ENCODE peak calls at places on chromosomes 16 and 17, in nine cellular contexts. R is glutamatergic neuron; U is nephron progenitor cell; V is left ventricle myocardium inferior; C is fibroblast of mammary gland; N is RWPE2; O is CD4-positive, alpha-beta T cell; I is colonic mucosa; T is tibial artery. X is an unnamed sample.

GRCh38 chr16:67666032-67666537 is 465 bp downstream of the ENKD1 start:
- DNase-seq in R (peak), U (peak), V (peak), C (peak), N (no peak), O (no peak), I (no peak), T (no peak), X (peak)

GRCh38 chr16:1770328-1771071 is 843 bp downstream of the NME3 start:
- DNase-seq in R (peak), U (peak), V (peak), C (peak), N (peak), O (no peak), I (peak), T (peak), X (peak)

GRCh38 chr17:57915980-57916757 is 39.0 kb downstream of the CUEDC1 start:
- DNase-seq in R (peak), U (peak), V (no peak), C (no peak), N (no peak), O (no peak), I (no peak), T (no peak), X (no peak)

GRCh38 chr16:75238132-75238852 is 13.1 kb downstream of the BCAR1 start:
- DNase-seq in R (no peak), U (no peak), V (peak), C (peak), N (no peak), O (no peak), I (peak), T (peak), X (no peak)

GRCh38 chr16:55566432-55567175 is at the start of gene CAPNS2:
- DNase-seq in R (no peak), U (no peak), V (no peak), C (no peak), N (no peak), O (no peak), I (no peak), T (no peak), X (no peak)

GRCh38 chr17:28624148-28624547 is 10.2 kb upstream of the RSKR start:
- DNase-seq in R (no peak), U (no peak), V (no peak), C (no peak), N (no peak), O (no peak), I (no peak), T (no peak), X (no peak)

GRCh38 chr17:9700136-9700535 is 54.8 kb downstream of the USP43 start:
- DNase-seq in R (no peak), U (no peak), V (no peak), C (no peak), N (no peak), O (no peak), I (no peak), T (no peak), X (no peak)

GRCh38 chr17:77449373-77449907 is 308.7 kb downstream of the SEC14L1 start:
- DNase-seq in R (no peak), U (no peak), V (no peak), C (no peak), N (no peak), O (no peak), I (peak), T (no peak), X (no peak)

GRCh38 chr16:11585460-11586374 is 1.0 kb downstream of the LITAF start:
- DNase-seq in R (no peak), U (no peak), V (peak), C (no peak), N (no peak), O (no peak), I (peak), T (peak), X (no peak)

GRCh38 chr17:29840884-29841283 is 89.1 kb downstream of the SSH2 start:
- DNase-seq in R (no peak), U (no peak), V (no peak), C (peak), N (no peak), O (no peak), I (no peak), T (no peak), X (no peak)

GRCh38 chr17:37664214-37664613 is 21.0 kb upstream of the DDX52 start:
- DNase-seq in R (no peak), U (no peak), V (no peak), C (no peak), N (no peak), O (no peak), I (no peak), T (no peak), X (no peak)

GRCh38 chr16:77951788-77952187 is 70.6 kb upstream of the CLEC3A start:
- DNase-seq in R (no peak), U (no peak), V (no peak), C (no peak), N (no peak), O (no peak), I (no peak), T (no peak), X (peak)

GRCh38 chr16:47713225-47713595 is 252.1 kb downstream of the PHKB start:
- DNase-seq in R (no peak), U (no peak), V (no peak), C (peak), N (no peak), O (no peak), I (no peak), T (no peak), X (no peak)

GRCh38 chr16:26665166-26665939 is 401.4 kb upstream of the C16orf82 start:
- DNase-seq in R (no peak), U (no peak), V (no peak), C (no peak), N (no peak), O (no peak), I (no peak), T (no peak), X (peak)

GRCh38 chr16:55257971-55258613 is 65.9 kb upstream of the IRX6 start:
- DNase-seq in R (peak), U (peak), V (peak), C (peak), N (no peak), O (peak), I (peak), T (peak), X (peak)

GRCh38 chr16:10668322-10669045 is 26.2 kb downstream of the TEKT5 start:
- DNase-seq in R (peak), U (peak), V (no peak), C (peak), N (no peak), O (no peak), I (no peak), T (no peak), X (peak)

GRCh38 chr17:81960130-81960958 is 643 bp downstream of the NOTUM start:
- DNase-seq in R (no peak), U (peak), V (no peak), C (no peak), N (peak), O (no peak), I (no peak), T (no peak), X (peak)

GRCh38 chr16:11852092-11852809 is 909 bp upstream of the RSL1D1 start:
- DNase-seq in R (no peak), U (no peak), V (peak), C (peak), N (no peak), O (no peak), I (no peak), T (no peak), X (no peak)

GRCh38 chr17:77488531-77489238 is 347.9 kb downstream of the SEC14L1 start:
- DNase-seq in R (peak), U (no peak), V (peak), C (no peak), N (peak), O (no peak), I (no peak), T (no peak), X (no peak)

GRCh38 chr16:88941051-88941932 is 35.7 kb downstream of the CBFA2T3 start:
- DNase-seq in R (peak), U (peak), V (peak), C (no peak), N (no peak), O (no peak), I (no peak), T (no peak), X (peak)

DNA sequence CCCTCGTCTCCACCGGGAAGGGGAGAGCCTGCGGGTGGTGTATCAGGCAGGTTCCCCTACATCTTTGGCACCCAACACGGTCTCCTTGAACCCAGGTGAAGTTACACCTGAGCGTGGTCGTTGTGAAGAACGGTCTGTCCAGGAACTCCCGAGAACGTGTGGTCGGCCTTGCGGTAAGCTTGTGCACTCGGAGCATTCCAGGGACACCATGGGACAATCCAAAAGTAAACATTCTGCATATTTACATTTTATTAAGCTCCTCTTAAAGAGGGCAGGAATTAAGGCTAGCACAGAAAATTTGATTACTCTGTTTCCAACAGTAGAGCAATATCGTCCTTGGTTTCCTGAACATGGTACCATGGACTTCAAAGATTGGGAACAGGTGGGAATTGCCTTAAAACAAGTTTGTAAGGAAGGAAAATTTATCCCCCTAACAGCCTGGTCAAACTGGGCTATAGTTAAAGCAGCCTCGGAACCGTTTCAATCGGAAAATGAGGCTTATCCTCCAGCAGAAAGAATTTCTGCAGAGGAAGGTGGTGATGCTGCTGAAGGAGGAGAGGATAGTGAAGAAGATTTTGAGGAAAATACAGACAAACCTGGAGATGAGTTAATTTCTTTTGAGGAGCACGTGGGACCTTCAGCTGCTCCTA is 18.2 kb downstream of the ALOX15B start:
- DNase-seq in R (no peak), U (no peak), V (no peak), C (no peak), N (no peak), O (no peak), I (no peak), T (no peak), X (no peak)
- TF ChIP-seq CTCF in R (no peak), U (no peak), V (no peak), C (no peak), N (no peak), O (no peak), I (no peak), T (no peak), X (no peak)

GRCh38 chr17:72693956-72694355 is 398.5 kb downstream of the SLC39A11 start:
- DNase-seq in R (no peak), U (no peak), V (no peak), C (no peak), N (no peak), O (no peak), I (no peak), T (no peak), X (no peak)
- TF ChIP-seq CTCF in R (no peak), U (no peak), V (no peak), C (no peak), N (no peak), O (no peak), I (no peak), T (no peak), X (no peak)

DNA sequence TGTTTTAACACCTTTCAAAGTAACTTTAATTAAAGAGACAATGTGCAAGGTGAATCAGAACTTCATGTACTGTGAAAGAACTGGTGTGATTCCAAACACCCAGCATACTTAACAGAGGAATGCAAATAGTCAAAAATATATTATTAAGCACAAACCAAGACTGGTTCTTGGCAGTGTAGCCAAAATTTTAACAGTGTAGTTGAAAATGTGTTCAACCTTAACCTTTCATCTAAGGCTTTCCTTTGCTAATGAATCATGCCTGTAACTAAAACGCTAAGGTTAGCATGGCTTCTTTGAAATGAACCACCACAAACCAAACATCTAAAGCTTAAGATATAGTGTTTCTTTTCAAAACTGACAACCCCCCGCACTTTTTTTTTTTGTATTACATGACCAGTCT is 146.3 kb upstream of the AXIN2 start:
- DNase-seq in R (no peak), U (no peak), V (no peak), C (no peak), N (no peak), O (no peak), I (no peak), T (no peak), X (no peak)
- TF ChIP-seq CTCF in R (no peak), U (no peak), V (no peak), C (no peak), N (no peak), O (no peak), I (no peak), T (no peak), X (no peak)

GRCh38 chr16:69537706-69538080 is 28.1 kb upstream of the NFAT5 start:
- DNase-seq in R (no peak), U (no peak), V (no peak), C (no peak), N (no peak), O (no peak), I (no peak), T (no peak), X (no peak)

GRCh38 chr16:69535123-69536050 is 30.4 kb upstream of the NFAT5 start:
- DNase-seq in R (no peak), U (no peak), V (no peak), C (peak), N (peak), O (no peak), I (no peak), T (no peak), X (no peak)

GRCh38 chr16:69534720-69535119 is 31.0 kb upstream of the NFAT5 start:
- DNase-seq in R (no peak), U (no peak), V (no peak), C (no peak), N (no peak), O (no peak), I (no peak), T (no peak), X (no peak)

GRCh38 chr16:69531988-69532387 is 33.8 kb upstream of the NFAT5 start:
- DNase-seq in R (no peak), U (no peak), V (no peak), C (no peak), N (no peak), O (no peak), I (no peak), T (no peak), X (no peak)

DNA sequence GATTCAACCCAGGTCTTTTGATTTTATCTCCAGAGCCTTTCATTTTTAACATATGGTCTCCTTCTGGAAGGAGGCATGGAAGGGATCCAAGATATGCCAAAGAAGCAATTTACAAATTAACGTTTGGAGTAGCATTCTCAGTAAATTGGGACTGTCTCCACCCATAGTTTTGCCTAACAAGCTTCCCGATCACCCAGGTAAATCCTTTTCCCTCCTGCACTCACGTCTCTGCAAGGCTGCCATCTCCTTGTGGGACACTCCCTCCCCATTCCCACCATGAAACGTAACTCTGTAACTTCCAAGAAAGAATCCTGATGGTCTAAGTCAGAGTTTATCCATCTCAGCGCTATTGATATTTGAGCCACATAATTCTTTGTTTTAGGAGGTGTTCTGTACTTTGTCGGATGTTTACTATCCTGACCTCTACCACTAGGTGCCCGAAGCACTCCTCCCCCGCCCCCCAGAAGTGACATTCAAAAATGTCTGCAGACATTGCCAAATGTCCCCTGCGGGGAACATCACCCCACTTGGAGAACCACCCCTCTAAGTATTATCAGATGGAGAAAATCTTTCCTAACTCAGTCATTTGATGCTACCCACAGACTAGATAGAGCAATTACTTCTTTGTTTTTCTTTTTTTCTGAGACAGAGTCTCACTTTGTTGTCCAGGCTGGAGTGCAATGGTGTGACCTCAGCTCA is 32.9 kb upstream of the NFAT5 start:
- DNase-seq in R (no peak), U (no peak), V (no peak), C (no peak), N (no peak), O (no peak), I (no peak), T (no peak), X (no peak)
- TF ChIP-seq CTCF in R (no peak), U (no peak), V (no peak), C (no peak), N (no peak), O (no peak), I (no peak), T (no peak), X (no peak)

DNA sequence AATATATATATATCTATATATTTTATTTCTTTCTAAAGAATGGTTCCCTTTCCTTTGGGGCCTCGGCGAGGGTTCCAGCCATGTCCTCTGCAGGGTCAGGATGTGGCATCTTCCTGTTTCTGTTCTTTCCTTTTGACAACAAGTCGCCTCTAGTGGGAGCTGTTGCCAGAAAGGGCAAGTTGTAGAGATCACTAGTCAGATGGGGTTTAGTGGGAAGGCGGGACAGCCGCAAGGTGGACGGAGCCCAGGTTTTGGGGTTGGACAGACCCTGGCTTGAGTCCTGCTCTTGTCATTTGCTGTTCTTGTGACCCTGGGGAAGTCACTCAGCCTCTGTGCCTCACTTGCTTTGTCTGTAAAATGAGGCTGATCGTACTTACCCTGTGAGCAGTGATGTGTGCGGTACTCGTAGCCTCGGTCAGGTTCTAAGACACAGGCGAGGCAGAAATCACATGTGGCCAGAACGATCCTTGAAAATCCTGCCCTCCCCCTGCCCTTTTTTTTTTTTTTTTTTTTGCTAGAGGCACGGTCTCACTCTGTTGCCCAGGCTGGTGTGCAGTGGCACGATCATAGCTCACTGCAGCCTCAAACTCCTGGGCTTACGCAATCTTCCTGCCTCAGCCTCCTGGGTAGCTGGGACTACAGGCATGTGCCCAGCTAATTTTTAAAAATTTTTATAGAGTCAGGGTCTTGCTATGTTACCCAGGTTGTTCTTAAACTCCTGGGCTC is 80.1 kb downstream of the ABCC6 start:
- DNase-seq in R (no peak), U (no peak), V (no peak), C (no peak), N (no peak), O (no peak), I (no peak), T (no peak), X (peak)
- TF ChIP-seq CTCF in R (no peak), U (peak), V (peak), C (peak), N (peak), O (peak), I (no peak), T (no peak), X (peak)

GRCh38 chr16:27890866-27891265 is 172.6 kb downstream of the GSG1L start:
- DNase-seq in R (no peak), U (no peak), V (no peak), C (no peak), N (no peak), O (no peak), I (no peak), T (no peak), X (no peak)

GRCh38 chr16:27890006-27890405 is 173.5 kb downstream of the GSG1L start:
- DNase-seq in R (no peak), U (no peak), V (no peak), C (no peak), N (no peak), O (no peak), I (no peak), T (no peak), X (no peak)

GRCh38 chr16:27894441-27894840 is 169.1 kb downstream of the GSG1L start:
- DNase-seq in R (peak), U (peak), V (no peak), C (no peak), N (no peak), O (no peak), I (no peak), T (no peak), X (no peak)

GRCh38 chr16:27892879-27893278 is 170.6 kb downstream of the GSG1L start:
- DNase-seq in R (no peak), U (no peak), V (no peak), C (no peak), N (no peak), O (no peak), I (no peak), T (no peak), X (no peak)
- TF ChIP-seq CTCF in R (no peak), U (no peak), V (no peak), C (no peak), N (no peak), O (no peak), I (no peak), T (no peak), X (peak)

GRCh38 chr17:56751145-56751743 is 82.5 kb downstream of the C17orf67 start:
- DNase-seq in R (no peak), U (no peak), V (no peak), C (no peak), N (no peak), O (no peak), I (no peak), T (no peak), X (peak)
- TF ChIP-seq CTCF in R (no peak), U (no peak), V (peak), C (no peak), N (no peak), O (no peak), I (no peak), T (no peak), X (no peak)